ENCODE peak calls at places on chromosomes 4 and X, in six cellular contexts. C is lung, M is mucosa of descending colon, P is gastrocnemius medialis, O is lower lobe of right lung, N is tibial artery. S is an unnamed sample.

GRCh38 chrX:68114573-68115199 is 318.6 kb downstream of the OPHN1 start:
- DNase-seq in O (no peak), M (no peak), P (no peak), C (no peak), N (no peak), S (no peak)

GRCh38 chr4:149056615-149057014 is 614.4 kb upstream of the NR3C2 start:
- DNase-seq in C (no peak), N (no peak), P (no peak), M (no peak), O (no peak), S (no peak)

GRCh38 chr4:62455871-62456270 is 1255.7 kb downstream of the ADGRL3 start:
- DNase-seq in O (no peak), P (no peak), C (no peak), N (no peak), M (no peak), S (no peak)

GRCh38 chr4:82415922-82416365 is 14.3 kb downstream of the HNRNPDL start:
- DNase-seq in N (no peak), C (no peak), O (no peak), P (no peak), M (no peak), S (no peak)

GRCh38 chr4:79949186-79949585 is 123.8 kb downstream of the ANTXR2 start:
- DNase-seq in M (no peak), P (no peak), C (no peak), N (no peak), O (no peak), S (no peak)

GRCh38 chr4:84750260-84750955 is 167.5 kb downstream of the CDS1 start:
- DNase-seq in M (no peak), P (no peak), O (no peak), N (no peak), C (no peak), S (no peak)

GRCh38 chrX:107562482-107562881 is 65.8 kb upstream of the PRPS1 start:
- DNase-seq in C (no peak), P (no peak), N (no peak), M (no peak), O (no peak), S (no peak)

GRCh38 chr4:114005569-114006442 is 26.4 kb upstream of the ARSJ start:
- DNase-seq in P (no peak), N (no peak), C (no peak), O (no peak), M (no peak), S (no peak)

GRCh38 chr4:187606581-187606980 is 389.0 kb upstream of the ZFP42 start:
- DNase-seq in O (no peak), M (no peak), C (no peak), P (no peak), N (peak), S (no peak)

GRCh38 chr4:160370046-160370445 is 1267.2 kb downstream of the RAPGEF2 start:
- DNase-seq in C (no peak), O (no peak), P (no peak), M (no peak), N (no peak), S (no peak)

GRCh38 chr4:186726440-186727148 is 2.9 kb upstream of the FAT1 start:
- DNase-seq in P (no peak), O (peak), M (peak), N (peak), C (peak), S (no peak)

GRCh38 chrX:20432048-20432447 is 165.3 kb upstream of the RPS6KA3 start:
- DNase-seq in N (no peak), P (no peak), O (no peak), M (no peak), C (no peak), S (no peak)

GRCh38 chr4:132123870-132124623 is 1025.0 kb upstream of the PCDH10 start:
- DNase-seq in P (no peak), N (no peak), C (no peak), M (no peak), O (no peak), S (no peak)

GRCh38 chr4:176631611-176632010 is 161.1 kb downstream of the VEGFC start:
- DNase-seq in O (no peak), P (no peak), M (no peak), C (no peak), N (no peak), S (no peak)

GRCh38 chr4:83489711-83490326 is 4.9 kb upstream of the ABRAXAS1 start:
- DNase-seq in M (no peak), C (no peak), N (no peak), O (no peak), P (no peak), S (no peak)

GRCh38 chr4:23401572-23401971 is 488.3 kb downstream of the PPARGC1A start:
- DNase-seq in N (no peak), C (no peak), M (no peak), P (peak), O (no peak), S (no peak)

GRCh38 chrX:11481035-11481434 is 184.7 kb downstream of the ARHGAP6 start:
- DNase-seq in P (no peak), N (no peak), C (no peak), M (no peak), O (no peak), S (no peak)

GRCh38 chrX:34909151-34909550 is 33.4 kb upstream of the FAM47B start:
- DNase-seq in O (no peak), N (no peak), M (no peak), C (no peak), P (no peak), S (no peak)

GRCh38 chr4:145069361-145069760 is 28.6 kb downstream of the ANAPC10 start:
- DNase-seq in N (no peak), P (no peak), O (no peak), M (no peak), C (no peak), S (no peak)

GRCh38 chr4:156598138-156598681 is 373.4 kb downstream of the PDGFC start:
- DNase-seq in O (peak), C (peak), M (no peak), P (no peak), N (no peak), S (no peak)

GRCh38 chr4:2412534-2412884 is 5.9 kb downstream of the ZFYVE28 start:
- DNase-seq in M (peak), O (no peak), C (no peak), P (no peak), N (no peak), S (no peak)

GRCh38 chrX:63686878-63687714 is 97.9 kb downstream of the ARHGEF9 start:
- DNase-seq in N (no peak), M (no peak), O (no peak), P (no peak), C (no peak), S (no peak)

GRCh38 chr4:107993969-107994368 is 4.3 kb downstream of the HADH start:
- DNase-seq in P (no peak), M (no peak), N (no peak), C (no peak), O (no peak), S (no peak)

GRCh38 chr4:1370321-1371124 is 23.5 kb downstream of the UVSSA start:
- DNase-seq in C (no peak), N (no peak), O (peak), P (no peak), M (peak), S (no peak)

GRCh38 chrX:39890807-39891206 is 207.0 kb downstream of the BCOR start:
- DNase-seq in M (no peak), O (no peak), P (no peak), C (no peak), N (no peak), S (no peak)

GRCh38 chr4:47567511-47567910 is 82.4 kb downstream of the ATP10D start:
- DNase-seq in M (no peak), N (no peak), P (no peak), C (no peak), O (no peak), S (no peak)

GRCh38 chrX:19094654-19095053 is 27.6 kb downstream of the ADGRG2 start:
- DNase-seq in P (no peak), M (no peak), N (no peak), C (no peak), O (no peak), S (no peak)

GRCh38 chrX:8273451-8273894 is 102.4 kb upstream of the VCX2 start:
- DNase-seq in N (no peak), O (no peak), P (no peak), C (no peak), M (no peak), S (no peak)

DNA sequence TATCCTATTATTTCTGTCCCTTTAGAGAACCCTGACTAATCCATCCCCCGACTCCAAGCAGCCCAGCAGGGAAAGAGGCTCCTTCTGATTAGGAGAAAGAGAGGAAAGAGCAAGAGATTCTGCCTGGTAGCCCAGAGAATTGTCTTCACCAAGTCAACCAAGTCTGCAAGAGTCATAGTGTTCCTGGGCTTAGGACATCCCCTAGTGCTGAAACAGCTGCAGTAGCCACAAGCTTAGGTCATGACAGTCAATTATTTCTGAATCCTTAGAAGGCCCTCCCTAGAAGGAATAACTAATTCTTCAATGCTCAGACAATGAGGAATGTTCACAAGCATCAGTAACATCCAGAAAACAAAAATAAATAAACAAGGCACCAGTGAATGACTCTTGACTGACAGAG is 480.3 kb upstream of the GRIA3 start:
- DNase-seq in M (no peak), O (no peak), P (no peak), C (no peak), N (no peak), S (no peak)
- TF ChIP-seq CTCF in M (no peak), O (no peak), P (no peak), C (no peak), N (no peak), S (no peak)

GRCh38 chr4:138935-139334 is 14.6 kb downstream of the ZNF718 start:
- DNase-seq in O (no peak), P (no peak), M (no peak), N (no peak), C (no peak), S (no peak)

GRCh38 chr4:139691-140090 is 15.4 kb downstream of the ZNF718 start:
- DNase-seq in N (no peak), M (no peak), O (no peak), P (no peak), C (no peak), S (no peak)
- H3K4me3 ChIP-seq in N (no peak), M (no peak), O (no peak), P (no peak), C (no peak), S (no peak)

GRCh38 chr4:158291334-158292055 is 81.2 kb downstream of the TMEM144 start:
- DNase-seq in O (no peak), P (no peak), M (no peak), N (no peak), C (no peak), S (no peak)

GRCh38 chr4:158292156-158292555 is 81.9 kb downstream of the TMEM144 start:
- DNase-seq in N (no peak), C (no peak), M (no peak), O (no peak), P (no peak), S (no peak)

GRCh38 chr4:158290912-158291311 is 80.6 kb downstream of the TMEM144 start:
- DNase-seq in C (no peak), M (no peak), P (no peak), O (no peak), N (no peak), S (no peak)

GRCh38 chr4:158297866-158298265 is 87.6 kb downstream of the TMEM144 start:
- DNase-seq in C (no peak), O (no peak), N (no peak), M (no peak), P (no peak), S (no peak)

DNA sequence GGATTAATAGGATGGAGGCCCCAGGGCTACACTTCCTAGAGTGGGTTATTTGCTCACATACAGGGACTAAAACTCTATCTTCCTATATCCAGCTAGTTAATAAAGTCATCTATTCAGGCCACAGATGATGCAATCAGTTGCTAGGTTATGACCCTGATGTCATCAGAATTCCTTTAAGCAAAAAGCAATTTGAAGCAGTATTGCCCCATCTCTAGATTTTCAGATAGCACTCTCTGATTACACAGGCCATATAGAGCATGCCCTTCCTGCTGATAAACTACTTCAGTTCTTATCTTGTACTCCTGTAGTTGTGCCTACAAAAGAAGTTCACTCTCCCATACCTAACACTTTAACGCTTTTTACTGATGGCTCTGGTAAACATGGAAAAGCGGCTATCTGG is 84.8 kb downstream of the TMEM144 start:
- DNase-seq in N (no peak), M (no peak), O (no peak), C (no peak), P (no peak), S (no peak)
- TF ChIP-seq CTCF in N (no peak), M (no peak), O (no peak), C (no peak), P (no peak), S (no peak)

DNA sequence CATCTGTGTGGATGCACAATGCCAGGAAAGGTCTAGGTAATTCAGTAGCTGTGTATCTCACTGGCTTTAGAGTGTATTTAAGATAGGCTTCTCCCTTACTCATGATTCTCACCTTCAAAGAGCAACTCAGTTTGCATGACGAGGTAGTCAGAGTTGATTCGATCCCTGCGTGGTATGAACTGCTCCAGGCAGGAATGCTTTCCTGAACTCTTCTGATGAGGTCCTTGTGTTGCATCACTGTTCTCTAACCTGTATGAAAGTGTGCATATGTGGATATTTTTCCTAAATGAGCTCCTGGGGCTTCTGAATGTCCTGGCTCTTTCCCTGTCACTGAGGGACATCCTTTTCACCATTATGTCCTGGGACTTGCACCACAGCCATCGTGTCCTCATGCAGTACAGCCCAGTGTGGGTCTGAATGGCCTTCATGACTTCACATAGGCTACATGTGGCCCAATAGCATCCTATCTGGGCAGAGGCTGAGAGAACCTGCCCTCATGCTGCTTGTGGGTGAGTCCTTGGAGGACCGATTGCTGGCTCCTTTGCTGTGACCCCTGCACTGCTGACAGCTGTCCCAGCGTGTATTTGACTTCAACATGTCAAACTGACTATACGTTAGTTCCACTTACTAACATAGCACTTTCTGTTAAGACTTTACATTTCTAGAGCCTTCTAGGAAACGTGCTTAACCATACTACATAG is 65.3 kb upstream of the WDR1 start:
- DNase-seq in M (no peak), N (no peak), P (no peak), O (no peak), C (no peak), S (no peak)
- H3K4me3 ChIP-seq in M (no peak), N (no peak), P (no peak), O (no peak), C (no peak), S (no peak)

DNA sequence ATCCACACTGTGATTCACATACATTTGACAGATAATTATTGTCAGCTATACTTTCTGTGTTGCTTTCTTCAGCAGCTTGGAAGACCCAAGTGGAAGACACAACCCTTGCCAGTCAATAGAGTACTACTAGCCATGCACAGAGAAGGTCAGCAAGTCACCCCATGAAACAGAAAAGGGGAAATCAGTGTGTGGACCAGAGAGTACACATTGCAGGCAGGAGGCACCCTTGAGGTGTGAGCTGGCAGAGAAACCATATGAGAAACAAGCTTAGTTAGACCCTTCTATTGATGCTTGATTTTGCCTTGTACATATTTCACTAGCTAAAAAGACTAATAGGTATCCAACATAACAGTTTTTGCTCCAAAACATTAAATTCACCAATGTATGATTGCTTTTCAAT is 99.5 kb downstream of the NLGN4X start:
- DNase-seq in C (no peak), P (no peak), O (no peak), M (no peak), N (no peak), S (no peak)
- TF ChIP-seq CTCF in C (no peak), P (no peak), O (no peak), M (no peak), N (no peak), S (no peak)

DNA sequence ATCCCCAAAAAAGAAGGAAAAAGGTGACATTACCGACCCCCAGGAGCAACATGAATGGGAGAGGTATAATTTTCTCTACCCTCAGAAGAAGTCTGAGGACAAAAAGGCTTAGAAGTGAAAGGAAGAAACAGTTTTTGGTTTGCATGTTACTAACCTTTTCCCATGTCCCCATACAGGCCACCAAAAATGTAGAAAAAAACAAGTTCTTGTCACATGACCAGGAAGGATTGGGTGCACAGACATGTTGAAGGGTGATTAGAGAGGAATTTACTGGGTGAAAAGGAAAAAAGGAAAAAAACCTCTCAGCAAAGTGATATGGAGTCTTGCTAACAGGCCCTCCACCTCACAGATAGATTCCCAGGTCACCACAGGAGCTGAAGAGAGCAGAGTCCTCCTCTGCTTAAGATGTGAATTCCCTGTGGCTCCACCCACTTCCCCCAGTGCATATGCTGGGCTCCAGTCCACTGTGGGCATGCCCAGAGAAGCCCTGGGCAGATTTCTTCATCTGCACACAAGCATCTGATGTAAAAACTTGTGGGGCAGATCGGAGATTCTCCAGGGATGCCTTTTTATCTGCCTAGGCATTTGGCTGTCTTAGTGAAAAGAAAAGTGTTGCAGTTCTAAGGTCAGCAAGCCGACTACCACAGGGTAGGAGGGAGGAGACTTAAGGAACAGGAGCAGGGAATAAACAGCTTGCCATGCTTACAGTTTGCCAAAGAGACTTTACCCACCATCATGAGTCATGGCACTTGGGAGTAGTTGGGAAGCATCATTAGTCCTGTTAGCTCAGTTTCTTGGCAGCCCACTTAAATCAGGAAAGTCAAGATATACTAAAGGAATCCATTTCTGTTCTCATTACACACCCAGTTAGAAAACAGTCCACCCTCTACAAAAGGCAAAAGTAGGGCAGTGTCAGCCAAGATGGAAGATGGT is 25.0 kb upstream of the PASD1 start:
- DNase-seq in M (no peak), N (no peak), P (no peak), O (no peak), C (no peak), S (no peak)
- H3K4me3 ChIP-seq in M (no peak), N (no peak), P (no peak), O (no peak), C (no peak), S (no peak)

DNA sequence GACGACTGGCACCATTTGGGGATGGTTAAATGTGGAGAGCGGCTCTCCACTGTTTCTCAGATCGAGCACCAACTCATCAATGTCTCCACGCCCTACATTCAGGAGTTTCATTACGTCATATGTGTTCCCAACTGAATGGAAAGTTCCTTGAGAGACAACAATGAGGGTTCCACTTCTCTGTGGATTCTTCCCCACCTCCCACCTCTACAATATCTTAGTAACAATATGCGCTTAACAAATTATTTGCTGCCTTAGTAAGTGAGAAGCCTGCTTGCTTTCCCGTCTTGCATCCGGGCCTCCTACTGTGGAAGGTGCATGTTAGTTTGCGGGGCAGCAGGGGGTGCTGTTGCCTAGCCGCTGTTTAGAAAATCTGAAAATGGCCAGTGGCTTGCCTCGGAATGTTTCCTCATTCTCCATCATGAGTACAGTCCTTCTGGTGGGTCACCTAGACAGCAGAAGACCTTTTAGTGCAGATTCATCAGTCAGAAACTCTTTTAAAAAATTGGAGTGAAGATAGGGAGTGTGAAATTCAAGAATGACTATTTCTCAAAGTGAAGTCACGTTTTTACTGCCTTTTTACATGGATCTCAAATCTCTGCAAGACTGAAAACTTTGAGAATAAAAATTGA is 55.7 kb downstream of the PHOX2B start:
- DNase-seq in O (peak), P (no peak), C (peak), M (no peak), N (no peak), S (no peak)
- TF ChIP-seq CTCF in O (peak), P (peak), C (peak), M (peak), N (peak), S (peak)

DNA sequence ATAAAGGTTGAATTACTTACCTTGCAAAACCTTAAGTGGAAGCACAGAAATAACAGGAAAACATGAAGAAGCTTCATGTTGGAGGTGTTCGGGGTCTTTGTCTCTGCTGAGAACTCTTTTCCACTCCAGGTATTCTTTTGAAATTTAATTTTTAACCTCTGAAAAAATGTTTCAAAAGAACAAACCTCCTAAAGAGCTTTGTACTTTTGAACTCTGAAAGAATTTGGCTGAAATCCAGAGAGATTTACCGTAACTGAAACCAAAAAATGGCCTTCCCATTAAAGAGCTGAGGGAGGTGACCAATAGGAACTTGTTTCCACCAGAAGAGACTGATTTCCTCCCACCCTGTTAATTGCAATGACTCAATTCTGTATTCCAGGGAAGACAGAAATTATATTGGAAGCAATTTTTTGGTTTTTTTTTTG is at the start of gene CFI:
- DNase-seq in M (no peak), P (no peak), C (no peak), O (no peak), N (no peak), S (no peak)
- H3K4me3 ChIP-seq in M (no peak), P (peak), C (no peak), O (peak), N (no peak), S (peak)

S was measured in right atrium auricular region.